ENCODE peak calls at places on chromosomes 1 and 21, in nine cellular contexts. O is kidney tubule cell; X is NCI-H774; E is brain microvascular endothelial cell; P is substantia nigra; K is cardiac fibroblast; B is psoas muscle; S is T47D; A is naive thymus-derived CD8-positive, alpha-beta T cell. D is an unnamed sample.
A peak's percentile ranks its signal among the peaks of the same experiment; 100 is the strongest.

GRCh38 chr1:209850342-209850979 is 22.7 kb downstream of the UTP25 start:
- DNase-seq in O (peak; percentile 57), X (no peak), E (peak; percentile 95), P (peak; percentile 55), K (peak; percentile 79), B (peak; percentile 37), S (peak; percentile 78), A (no peak), D (peak; percentile 27)

GRCh38 chr1:49251385-49251784 is 474.7 kb upstream of the BEND5 start:
- DNase-seq in O (no peak), X (no peak), E (no peak), P (no peak), K (no peak), B (no peak), S (no peak), A (no peak), D (no peak)

GRCh38 chr1:34371829-34372532 is 195.3 kb downstream of the C1orf94 start:
- DNase-seq in O (no peak), X (no peak), E (no peak), P (no peak), K (no peak), B (no peak), S (no peak), A (no peak), D (no peak)

GRCh38 chr1:212703991-212704564 is 4.4 kb upstream of the BATF3 start:
- DNase-seq in O (no peak), X (no peak), E (no peak), P (no peak), K (no peak), B (no peak), S (no peak), A (no peak), D (no peak)

GRCh38 chr1:54460346-54460745 is 54.2 kb upstream of the SSBP3 start:
- DNase-seq in O (no peak), X (no peak), E (no peak), P (no peak), K (no peak), B (no peak), S (no peak), A (peak; percentile 84), D (no peak)

GRCh38 chr1:228765543-228765942 is 30.3 kb downstream of the RHOU start:
- DNase-seq in O (no peak), X (no peak), E (no peak), P (no peak), K (no peak), B (no peak), S (no peak), A (no peak), D (no peak)

GRCh38 chr1:15418811-15419515 is 9.3 kb downstream of the EFHD2 start:
- DNase-seq in O (peak; percentile 93), X (no peak), E (peak; percentile 27), P (no peak), K (no peak), B (no peak), S (no peak), A (no peak), D (no peak)

GRCh38 chr1:74969566-74970135 is 164.5 kb upstream of the LHX8 start:
- DNase-seq in O (no peak), X (no peak), E (no peak), P (no peak), K (no peak), B (no peak), S (no peak), A (no peak), D (no peak)

GRCh38 chr21:44817914-44818635 is at the start of gene SUMO3:
- DNase-seq in O (peak; percentile 83), X (peak; percentile 65), E (peak; percentile 45), P (peak; percentile 80), K (peak; percentile 88), B (peak; percentile 86), S (peak; percentile 90), A (peak; percentile 93), D (peak; percentile 90)

GRCh38 chr1:166129006-166129405 is 37.8 kb downstream of the FAM78B start:
- DNase-seq in O (no peak), X (no peak), E (no peak), P (no peak), K (no peak), B (no peak), S (no peak), A (no peak), D (no peak)

GRCh38 chr1:92411511-92411910 is 75.2 kb downstream of the GFI1 start:
- DNase-seq in O (peak; percentile 18), X (no peak), E (peak; percentile 53), P (no peak), K (peak; percentile 20), B (no peak), S (peak; percentile 12), A (no peak), D (no peak)

GRCh38 chr21:46284722-46285121 is 689 bp downstream of the MCM3AP start:
- DNase-seq in O (no peak), X (no peak), E (no peak), P (no peak), K (no peak), B (no peak), S (no peak), A (no peak), D (no peak)

D was measured in HuH-7.5.